ENCODE peak calls at places on chromosomes 13 and 19, in four cellular contexts. S, P, Y and R are unnamed samples.

GRCh38 chr13:86446311-86446710 is 647.1 kb upstream of the SLITRK6 start:
- DNase-seq in Y (peak), S (no peak), P (no peak), R (no peak)

GRCh38 chr19:48400018-48400742 is 6.7 kb downstream of the GRIN2D start:
- DNase-seq in Y (peak), S (no peak), P (no peak), R (no peak)

GRCh38 chr13:49683489-49683888 is 7.8 kb downstream of the EBPL start:
- DNase-seq in Y (no peak), S (no peak), P (no peak), R (no peak)

GRCh38 chr13:46121033-46121432 is 16.2 kb upstream of the CPB2 start:
- DNase-seq in Y (peak), S (no peak), P (no peak), R (no peak)

GRCh38 chr13:94303644-94304174 is 175.8 kb downstream of the DCT start:
- DNase-seq in Y (no peak), P (no peak), S (no peak), R (no peak)

GRCh38 chr19:47781590-47782318 is 3.3 kb downstream of the SELENOW start:
- DNase-seq in Y (no peak), P (no peak), S (no peak), R (no peak)

GRCh38 chr19:2683430-2683995 is 19.0 kb downstream of the GNG7 start:
- DNase-seq in S (no peak), P (no peak), Y (peak), R (no peak)

GRCh38 chr19:290539-291521 is at the start of gene PLPP2:
- DNase-seq in Y (peak), S (no peak), P (no peak), R (no peak)

GRCh38 chr13:49022472-49023144 is 46.9 kb downstream of the FNDC3A start:
- DNase-seq in S (no peak), Y (peak), P (no peak), R (no peak)

GRCh38 chr19:8567522-8568172 is 9.6 kb downstream of the MYO1F start:
- DNase-seq in Y (no peak), S (no peak), P (no peak), R (peak)

DNA sequence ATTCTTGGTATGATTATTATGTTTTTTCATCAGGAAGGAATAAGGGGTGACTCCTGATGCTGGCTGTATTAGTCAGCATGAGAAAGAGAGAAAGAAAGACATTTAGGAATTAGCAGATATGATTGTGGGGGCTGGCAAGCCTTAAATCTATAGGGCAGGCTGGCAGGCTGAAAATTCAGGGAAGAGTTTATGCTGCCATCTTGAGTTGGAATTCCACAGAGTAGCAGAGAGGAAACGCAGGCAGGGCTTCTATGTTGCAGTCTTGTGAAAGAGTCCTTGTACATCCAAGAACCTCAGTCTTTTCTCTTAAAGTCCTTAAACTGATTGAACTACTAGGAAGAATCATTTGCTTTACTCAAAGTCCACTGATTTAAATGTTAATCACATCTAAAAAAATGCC is 262.7 kb upstream of the SLC10A2 start:
- DNase-seq in P (no peak), Y (peak), S (no peak), R (no peak)
- TF ChIP-seq CTCF in P (no peak), Y (peak), S (no peak), R (no peak)

GRCh38 chr19:10975374-10976036 is 14.7 kb downstream of the SMARCA4 start:
- DNase-seq in P (no peak), Y (no peak), S (no peak), R (no peak)
- TF ChIP-seq CTCF in P (no peak), Y (no peak), S (no peak), R (no peak)

GRCh38 chr19:5864725-5865486 is 5.4 kb downstream of the FUT5 start:
- DNase-seq in P (no peak), S (no peak), Y (no peak), R (no peak)
- TF ChIP-seq CTCF in P (peak), S (no peak), Y (peak), R (peak)

GRCh38 chr19:7535035-7535992 is at the start of gene PNPLA6:
- DNase-seq in P (peak), S (peak), Y (peak), R (peak)
- TF ChIP-seq CTCF in P (no peak), S (no peak), Y (no peak), R (no peak)

GRCh38 chr19:11169896-11170678 is 14.5 kb upstream of the SPC24 start:
- DNase-seq in P (no peak), S (no peak), Y (no peak), R (no peak)

GRCh38 chr19:11165486-11166030 is 10.0 kb upstream of the SPC24 start:
- DNase-seq in P (no peak), S (no peak), Y (no peak), R (no peak)

GRCh38 chr19:11166281-11167142 is 10.9 kb upstream of the SPC24 start:
- DNase-seq in Y (no peak), P (no peak), S (no peak), R (no peak)

GRCh38 chr19:11171144-11171543 is 15.6 kb upstream of the SPC24 start:
- DNase-seq in S (no peak), P (no peak), Y (no peak), R (no peak)

DNA sequence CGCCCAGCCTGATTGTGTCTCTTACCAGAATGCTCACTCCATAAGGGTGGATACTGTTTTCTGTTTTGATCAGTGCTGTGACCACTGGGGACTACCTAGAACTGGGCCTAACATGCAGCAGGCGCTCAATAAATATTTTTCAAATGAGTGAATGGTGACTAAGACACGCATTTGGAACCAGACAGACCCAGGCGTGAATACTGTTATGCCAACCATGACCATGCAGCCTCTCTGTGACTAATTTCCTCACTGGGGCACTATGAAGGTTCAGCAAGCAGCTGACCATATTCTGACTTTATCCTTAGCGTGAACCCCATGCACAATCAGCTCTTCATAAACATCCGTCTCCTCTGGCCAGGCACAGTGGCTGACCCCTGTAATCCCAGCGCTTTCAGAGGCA is 13.0 kb upstream of the SPC24 start:
- DNase-seq in Y (peak), S (no peak), P (peak), R (no peak)
- TF ChIP-seq CTCF in Y (no peak), S (no peak), P (no peak), R (no peak)

DNA sequence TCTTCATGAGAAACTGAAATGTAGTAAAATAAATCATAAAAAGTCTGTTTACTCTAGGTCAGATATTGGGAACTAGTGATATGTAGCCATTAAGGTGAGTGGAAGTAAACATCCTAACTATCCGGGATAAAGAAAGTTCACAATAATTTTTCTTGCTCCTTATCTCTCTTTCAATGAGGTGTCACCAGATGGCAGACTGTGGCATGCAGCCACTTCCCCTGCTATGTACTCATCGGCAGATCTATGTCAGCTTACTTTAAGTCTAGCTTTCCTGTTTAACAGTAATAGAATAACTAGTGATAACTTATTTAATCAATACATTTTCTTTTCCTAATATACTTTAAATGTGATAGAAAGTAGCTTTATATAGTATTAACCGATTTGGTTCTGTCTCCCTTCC is 181.9 kb downstream of the NDFIP2 start:
- DNase-seq in Y (no peak), P (no peak), S (no peak), R (no peak)
- TF ChIP-seq CTCF in Y (no peak), P (no peak), S (no peak), R (no peak)

DNA sequence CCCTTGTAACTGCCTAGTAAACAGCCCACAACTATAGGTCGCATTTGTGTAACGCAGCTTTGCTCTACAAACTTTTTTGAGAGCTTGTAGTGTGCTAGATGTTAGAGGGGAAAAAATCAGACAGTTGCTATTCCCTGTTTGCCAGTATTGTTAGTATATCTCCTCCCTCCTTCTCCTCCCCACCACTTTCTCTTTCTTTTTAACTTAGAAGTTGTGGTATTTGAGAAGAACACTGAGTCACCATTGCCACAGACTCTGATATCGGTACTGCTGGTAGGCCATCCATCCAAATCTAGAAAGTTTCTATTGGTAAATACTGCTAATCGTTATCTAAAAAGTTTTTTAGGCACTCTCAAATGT is 661 bp downstream of the POMP start:
- DNase-seq in Y (peak), P (no peak), S (no peak), R (no peak)
- TF ChIP-seq CTCF in Y (peak), P (no peak), S (no peak), R (no peak)